ENCODE peak calls at places on chromosome 11, in five cellular contexts. I is A549, P is H1, F is IMR-90, C is HepG2. N is an unnamed sample.

GRCh38 chr11:46845440-46845739 is 690 bp downstream of the CKAP5 start:
- DNase-seq in I (no peak), P (no peak), F (no peak), C (no peak), N (no peak)

GRCh38 chr11:35088676-35089075 is 50.3 kb upstream of the CD44 start:
- DNase-seq in I (no peak), P (no peak), F (peak), C (no peak), N (no peak)

GRCh38 chr11:16356751-16357365 is 512 bp upstream of the SOX6 start:
- DNase-seq in I (no peak), P (no peak), F (peak), C (no peak), N (no peak)

GRCh38 chr11:128903248-128904041 is 12.3 kb downstream of the KCNJ5 start:
- DNase-seq in I (no peak), P (peak), F (peak), C (no peak), N (no peak)

GRCh38 chr11:46207270-46207669 is 70.2 kb upstream of the CREB3L1 start:
- DNase-seq in I (no peak), P (no peak), F (no peak), C (no peak), N (peak)

GRCh38 chr11:10375280-10376048 is 70.6 kb downstream of the ADM start:
- DNase-seq in I (no peak), P (peak), F (peak), C (no peak), N (no peak)

GRCh38 chr11:128201801-128202200 is 385.6 kb downstream of the ETS1 start:
- DNase-seq in I (no peak), P (no peak), F (no peak), C (no peak), N (no peak)

GRCh38 chr11:26287067-26287518 is 44.8 kb upstream of the ANO3 start:
- DNase-seq in I (no peak), P (no peak), F (peak), C (no peak), N (no peak)

GRCh38 chr11:117026593-117027330 is 71.5 kb downstream of the SIK3 start:
- DNase-seq in I (no peak), P (no peak), F (peak), C (no peak), N (no peak)

GRCh38 chr11:16902182-16902581 is 112.0 kb downstream of the PLEKHA7 start:
- DNase-seq in I (no peak), P (no peak), F (peak), C (no peak), N (no peak)

GRCh38 chr11:45106440-45106839 is 40.0 kb upstream of the PRDM11 start:
- DNase-seq in I (no peak), P (peak), F (no peak), C (no peak), N (no peak)

GRCh38 chr11:45104790-45105084 is 41.7 kb upstream of the PRDM11 start:
- DNase-seq in I (no peak), P (no peak), F (no peak), C (no peak), N (no peak)

GRCh38 chr11:45104006-45104789 is 42.2 kb upstream of the PRDM11 start:
- DNase-seq in I (no peak), P (peak), F (no peak), C (no peak), N (no peak)

GRCh38 chr11:45106006-45106405 is 40.4 kb upstream of the PRDM11 start:
- DNase-seq in I (no peak), P (no peak), F (no peak), C (no peak), N (no peak)

DNA sequence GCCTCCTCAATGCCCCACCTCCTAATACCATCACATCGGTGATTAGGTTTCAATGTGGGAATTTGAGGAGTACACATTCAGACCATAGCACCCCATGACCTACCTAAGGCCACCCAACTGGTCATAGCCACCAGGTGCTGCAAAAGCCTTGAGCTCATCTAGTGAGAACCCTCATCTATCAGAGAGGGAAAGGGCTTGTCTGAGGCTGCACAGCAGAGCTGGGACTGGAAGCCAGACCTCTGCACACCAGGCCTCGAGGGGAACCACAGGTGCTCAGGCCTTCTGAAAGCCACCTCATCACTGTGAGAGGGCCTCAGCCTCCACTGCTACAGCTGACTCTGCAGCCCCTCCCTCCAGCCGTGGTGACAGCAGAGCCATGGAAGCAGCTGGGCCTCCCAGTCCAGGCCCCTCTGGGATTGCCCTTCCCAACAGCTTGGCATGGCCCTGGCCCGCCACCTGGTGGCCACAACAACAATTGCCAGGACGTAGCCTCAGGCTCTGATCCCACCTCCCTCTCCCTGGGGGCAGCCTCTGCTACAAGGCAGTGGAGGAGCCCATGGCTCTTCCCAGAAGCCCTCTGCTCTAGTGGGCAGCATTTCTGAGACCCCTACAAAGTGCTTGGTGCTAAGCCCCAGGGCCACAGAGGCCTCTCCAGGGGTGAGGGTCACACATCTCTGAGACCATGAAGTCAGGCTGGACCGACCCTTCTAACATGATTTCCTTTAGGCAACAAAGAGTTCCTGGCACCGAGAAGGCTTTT is 41.0 kb upstream of the PRDM11 start:
- DNase-seq in I (peak), P (peak), F (peak), C (peak), N (peak)
- TF ChIP-seq RFX5 in I (no peak), P (no peak), F (no peak), C (no peak), N (no peak)

GRCh38 chr11:73040046-73040445 is 102.1 kb downstream of the FCHSD2 start:
- DNase-seq in I (no peak), P (no peak), F (no peak), C (no peak), N (no peak)
- TF ChIP-seq MAFK in I (no peak), P (no peak), F (no peak), C (no peak), N (no peak)

DNA sequence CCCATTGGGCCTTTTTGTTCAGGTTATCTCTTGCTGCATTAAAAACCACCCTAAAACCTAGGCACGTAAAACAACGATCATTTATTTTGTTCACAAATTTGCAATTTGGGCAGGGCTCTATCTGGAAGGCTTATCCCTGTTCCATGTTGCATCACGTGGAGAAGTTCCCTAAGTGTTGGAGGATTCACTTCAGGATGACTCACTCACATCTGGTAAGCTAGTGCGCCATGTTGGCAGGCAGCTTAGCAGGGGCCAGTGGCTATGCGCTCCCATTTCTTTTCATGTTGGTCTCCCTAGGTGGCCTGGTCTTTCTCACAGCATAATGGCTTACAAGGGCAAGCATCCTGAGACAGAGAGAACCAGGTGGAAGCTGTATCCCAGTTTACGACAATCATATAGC is 226.8 kb downstream of the BLID start:
- DNase-seq in I (no peak), P (no peak), F (peak), C (no peak), N (no peak)
- TF ChIP-seq RFX5 in I (no peak), P (no peak), F (no peak), C (no peak), N (no peak)

GRCh38 chr11:91947215-91947614 is 277.4 kb upstream of the FAT3 start:
- DNase-seq in I (no peak), P (no peak), F (peak), C (no peak), N (no peak)
- TF ChIP-seq MAFK in I (no peak), P (no peak), F (no peak), C (no peak), N (no peak)

GRCh38 chr11:9264381-9265210 is 554 bp downstream of the DENND5A start:
- DNase-seq in I (peak), P (peak), F (peak), C (no peak), N (peak)

GRCh38 chr11:9263840-9264380 is 1.2 kb downstream of the DENND5A start:
- DNase-seq in I (peak), P (no peak), F (peak), C (peak), N (no peak)

GRCh38 chr11:9265211-9266131 is at the start of gene DENND5A:
- DNase-seq in I (peak), P (peak), F (peak), C (peak), N (peak)

GRCh38 chr11:9266132-9266736 is 1.1 kb upstream of the DENND5A start:
- DNase-seq in I (no peak), P (no peak), F (no peak), C (peak), N (no peak)

DNA sequence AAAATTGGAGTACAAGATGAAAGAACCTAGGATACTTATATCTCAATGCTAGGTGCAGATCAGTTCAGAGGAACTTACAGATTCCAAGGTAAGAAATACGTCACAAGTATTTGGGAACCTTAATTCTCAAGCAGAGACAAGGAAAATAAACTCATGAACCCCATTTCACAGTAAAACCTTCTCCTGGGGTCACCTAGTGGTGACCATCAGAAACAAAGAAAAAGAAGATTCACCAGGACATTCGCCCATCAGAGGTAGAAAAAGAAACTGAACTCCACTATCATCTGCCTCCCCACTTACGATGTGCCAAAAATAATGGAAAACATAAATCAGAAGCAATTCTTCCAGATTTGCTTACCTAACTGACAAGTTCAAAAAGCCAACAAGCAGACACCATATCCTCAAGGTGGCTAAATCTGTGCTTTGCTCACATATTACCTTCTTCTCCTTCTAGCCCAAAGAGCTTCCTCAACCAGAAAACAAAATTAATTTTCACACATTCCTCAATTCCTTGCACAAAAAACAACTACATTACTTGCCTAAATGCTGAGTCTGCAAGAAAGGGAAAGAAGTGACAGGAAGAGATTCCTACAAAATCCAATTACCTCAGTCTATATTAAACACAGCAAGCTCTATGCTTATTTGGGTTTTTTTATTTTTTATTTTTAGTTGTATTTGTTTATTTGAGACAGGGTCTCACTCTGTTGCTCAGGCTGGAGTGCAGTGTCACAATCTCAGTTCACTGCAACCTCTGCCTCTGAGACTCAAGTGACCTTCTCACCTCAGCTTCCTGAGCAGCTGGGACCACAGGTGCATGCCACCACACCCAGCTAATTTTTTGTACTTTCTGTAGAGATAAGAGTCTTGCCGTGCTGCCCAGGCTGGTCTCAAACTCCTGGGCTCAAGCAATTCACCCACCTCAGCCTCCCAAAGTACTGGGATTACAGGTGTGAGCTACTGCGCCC is 4.7 kb downstream of the DENND5A start:
- DNase-seq in I (no peak), P (no peak), F (no peak), C (no peak), N (peak)
- TF ChIP-seq RFX5 in I (no peak), P (no peak), F (no peak), C (no peak), N (no peak)

GRCh38 chr11:66985508-66986177 is 10.5 kb downstream of the C11orf86 start:
- DNase-seq in I (no peak), P (no peak), F (no peak), C (no peak), N (no peak)
- TF ChIP-seq MAFK in I (no peak), P (no peak), F (no peak), C (no peak), N (no peak)

GRCh38 chr11:12845739-12846358 is 163.3 kb upstream of the RASSF10 start:
- DNase-seq in I (peak), P (no peak), F (peak), C (peak), N (peak)
- TF ChIP-seq RFX5 in I (no peak), P (no peak), F (no peak), C (no peak), N (no peak)

DNA sequence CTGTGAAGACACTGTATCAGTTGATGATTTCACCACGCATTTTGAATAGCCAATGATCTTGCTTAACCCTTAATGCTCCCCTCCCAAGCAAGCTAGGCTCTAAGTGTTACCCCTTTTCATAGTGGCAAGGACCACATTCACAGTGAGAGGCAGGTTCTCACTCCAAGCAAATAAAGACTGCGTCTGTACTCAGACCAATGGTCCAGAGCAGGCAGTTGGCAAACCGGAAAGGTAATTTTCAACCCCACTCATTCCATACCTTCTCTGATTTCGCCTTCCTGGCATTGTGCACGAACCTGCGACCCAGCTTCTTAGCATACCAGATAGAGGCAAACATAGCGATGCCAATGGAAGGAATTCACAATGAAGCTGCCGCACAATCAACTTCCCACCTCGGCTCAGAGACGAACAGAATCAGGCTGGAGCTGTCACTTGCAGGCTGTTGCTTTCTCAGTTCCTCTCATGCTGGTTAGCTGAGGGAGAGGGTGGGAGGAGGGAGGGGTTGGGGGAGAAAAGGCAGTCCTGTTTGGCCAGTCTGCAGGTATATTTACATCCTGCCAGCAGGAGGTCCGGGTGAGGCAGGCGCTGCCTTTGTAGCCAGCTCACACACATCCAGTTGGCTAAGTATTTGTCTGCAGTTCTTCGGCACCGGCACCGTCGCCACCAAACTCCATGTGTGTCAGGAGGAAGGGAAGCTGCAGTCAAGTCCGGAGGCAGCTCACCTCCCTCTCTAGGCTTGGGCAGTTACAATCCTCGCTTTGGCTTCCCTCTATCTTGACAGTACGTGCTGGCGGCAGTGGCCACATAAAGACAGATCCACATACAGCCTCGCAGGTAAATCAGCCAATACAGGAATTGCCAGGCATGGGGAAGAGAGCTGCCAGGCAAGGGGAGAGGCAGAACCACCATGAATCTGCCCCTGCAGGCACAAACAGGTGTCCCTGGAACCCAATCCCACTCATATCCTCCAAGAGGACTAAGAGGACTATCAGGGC is 1151.3 kb upstream of the CCDC90B start:
- DNase-seq in I (peak), P (peak), F (no peak), C (peak), N (no peak)
- TF ChIP-seq MAFK in I (no peak), P (no peak), F (no peak), C (no peak), N (no peak)

GRCh38 chr11:44862546-44863101 is 88.1 kb downstream of the TP53I11 start:
- DNase-seq in I (peak), P (no peak), F (no peak), C (no peak), N (no peak)
- TF ChIP-seq RFX5 in I (no peak), P (no peak), F (no peak), C (no peak), N (no peak)

N was measured in K562.